ENCODE peak calls at places on chromosomes 3 and 15, in ten cellular contexts. One of them, this sample, is unnamed.

GRCh38 chr15:36977620-36978610 is 122.4 kb downstream of the MEIS2 start:
- DNase-seq in cardiac fibroblast: no peak
- DNase-seq in GM23338: no peak
- DNase-seq in WERI-Rb-1: no peak
- DNase-seq in AG04450: no peak
- DNase-seq in gastrocnemius medialis: no peak
- DNase-seq in uterus: no peak
- DNase-seq in PC-9: no peak
- DNase-seq in esophagus squamous epithelium: no peak
- DNase-seq in fibroblast of pulmonary artery: no peak
- DNase-seq in this sample: no peak

GRCh38 chr15:39453500-39454073 is 127.3 kb upstream of the THBS1 start:
- DNase-seq in PC-9: no peak
- DNase-seq in cardiac fibroblast: no peak
- DNase-seq in WERI-Rb-1: no peak
- DNase-seq in AG04450: no peak
- DNase-seq in fibroblast of pulmonary artery: no peak
- DNase-seq in esophagus squamous epithelium: no peak
- DNase-seq in gastrocnemius medialis: no peak
- DNase-seq in uterus: no peak
- DNase-seq in GM23338: no peak
- DNase-seq in this sample: peak; percentile 48

GRCh38 chr15:63172376-63173115 is 15.3 kb upstream of the RPS27L start:
- DNase-seq in WERI-Rb-1: peak; percentile 75
- DNase-seq in gastrocnemius medialis: peak; percentile 90
- DNase-seq in esophagus squamous epithelium: no peak
- DNase-seq in uterus: no peak
- DNase-seq in cardiac fibroblast: no peak
- DNase-seq in AG04450: no peak
- DNase-seq in fibroblast of pulmonary artery: no peak
- DNase-seq in GM23338: no peak
- DNase-seq in PC-9: no peak
- DNase-seq in this sample: no peak

GRCh38 chr3:52440671-52441070 is 4.2 kb downstream of the SEMA3G start:
- DNase-seq in uterus: no peak
- DNase-seq in fibroblast of pulmonary artery: no peak
- DNase-seq in WERI-Rb-1: no peak
- DNase-seq in AG04450: no peak
- DNase-seq in GM23338: no peak
- DNase-seq in esophagus squamous epithelium: no peak
- DNase-seq in PC-9: no peak
- DNase-seq in gastrocnemius medialis: no peak
- DNase-seq in cardiac fibroblast: no peak
- DNase-seq in this sample: no peak

GRCh38 chr3:194276768-194277546 is 74.2 kb downstream of the CPN2 start:
- DNase-seq in gastrocnemius medialis: peak; percentile 72
- DNase-seq in GM23338: no peak
- DNase-seq in PC-9: no peak
- DNase-seq in esophagus squamous epithelium: no peak
- DNase-seq in AG04450: no peak
- DNase-seq in WERI-Rb-1: no peak
- DNase-seq in cardiac fibroblast: peak; percentile 92
- DNase-seq in uterus: peak; percentile 57
- DNase-seq in fibroblast of pulmonary artery: peak; percentile 83
- DNase-seq in this sample: no peak

GRCh38 chr15:40100133-40100946 is 8.3 kb downstream of the BMF start:
- DNase-seq in cardiac fibroblast: no peak
- DNase-seq in esophagus squamous epithelium: no peak
- DNase-seq in GM23338: no peak
- DNase-seq in fibroblast of pulmonary artery: no peak
- DNase-seq in WERI-Rb-1: no peak
- DNase-seq in uterus: no peak
- DNase-seq in PC-9: no peak
- DNase-seq in gastrocnemius medialis: no peak
- DNase-seq in AG04450: no peak
- DNase-seq in this sample: no peak

GRCh38 chr3:184907941-184908649 is 96.1 kb downstream of the VPS8 start:
- DNase-seq in esophagus squamous epithelium: no peak
- DNase-seq in gastrocnemius medialis: no peak
- DNase-seq in AG04450: no peak
- DNase-seq in PC-9: no peak
- DNase-seq in cardiac fibroblast: no peak
- DNase-seq in uterus: no peak
- DNase-seq in GM23338: peak; percentile 25
- DNase-seq in WERI-Rb-1: no peak
- DNase-seq in fibroblast of pulmonary artery: no peak
- DNase-seq in this sample: no peak

GRCh38 chr3:186117521-186118111 is 8.7 kb upstream of the ETV5 start:
- DNase-seq in cardiac fibroblast: no peak
- DNase-seq in GM23338: no peak
- DNase-seq in WERI-Rb-1: no peak
- DNase-seq in gastrocnemius medialis: no peak
- DNase-seq in fibroblast of pulmonary artery: no peak
- DNase-seq in uterus: no peak
- DNase-seq in esophagus squamous epithelium: no peak
- DNase-seq in AG04450: no peak
- DNase-seq in PC-9: no peak
- DNase-seq in this sample: no peak

GRCh38 chr3:8729479-8729878 is 4.1 kb upstream of the CAV3 start:
- DNase-seq in uterus: no peak
- DNase-seq in GM23338: no peak
- DNase-seq in gastrocnemius medialis: no peak
- DNase-seq in cardiac fibroblast: no peak
- DNase-seq in esophagus squamous epithelium: no peak
- DNase-seq in WERI-Rb-1: no peak
- DNase-seq in AG04450: no peak
- DNase-seq in fibroblast of pulmonary artery: no peak
- DNase-seq in PC-9: no peak
- DNase-seq in this sample: no peak

GRCh38 chr3:39278616-39278935 is 1.3 kb downstream of the CX3CR1 start:
- DNase-seq in gastrocnemius medialis: no peak
- DNase-seq in uterus: no peak
- DNase-seq in AG04450: no peak
- DNase-seq in PC-9: no peak
- DNase-seq in WERI-Rb-1: no peak
- DNase-seq in fibroblast of pulmonary artery: no peak
- DNase-seq in GM23338: no peak
- DNase-seq in esophagus squamous epithelium: no peak
- DNase-seq in cardiac fibroblast: no peak
- DNase-seq in this sample: no peak

GRCh38 chr3:17986393-17986816 is 244.0 kb upstream of the TBC1D5 start:
- DNase-seq in esophagus squamous epithelium: no peak
- DNase-seq in uterus: no peak
- DNase-seq in AG04450: no peak
- DNase-seq in PC-9: no peak
- DNase-seq in fibroblast of pulmonary artery: no peak
- DNase-seq in gastrocnemius medialis: no peak
- DNase-seq in cardiac fibroblast: no peak
- DNase-seq in GM23338: no peak
- DNase-seq in WERI-Rb-1: no peak
- DNase-seq in this sample: no peak

GRCh38 chr15:98150531-98150930 is 190.0 kb downstream of the ARRDC4 start:
- DNase-seq in PC-9: no peak
- DNase-seq in cardiac fibroblast: no peak
- DNase-seq in gastrocnemius medialis: no peak
- DNase-seq in uterus: no peak
- DNase-seq in fibroblast of pulmonary artery: no peak
- DNase-seq in GM23338: no peak
- DNase-seq in esophagus squamous epithelium: no peak
- DNase-seq in AG04450: no peak
- DNase-seq in WERI-Rb-1: no peak
- DNase-seq in this sample: no peak

GRCh38 chr3:193975072-193975535 is 160.8 kb upstream of the HES1 start:
- DNase-seq in gastrocnemius medialis: no peak
- DNase-seq in fibroblast of pulmonary artery: no peak
- DNase-seq in uterus: no peak
- DNase-seq in PC-9: peak; percentile 85
- DNase-seq in cardiac fibroblast: no peak
- DNase-seq in AG04450: no peak
- DNase-seq in GM23338: peak; percentile 72
- DNase-seq in esophagus squamous epithelium: no peak
- DNase-seq in WERI-Rb-1: no peak
- DNase-seq in this sample: no peak

GRCh38 chr3:52240059-52240885 is 1.3 kb upstream of the TWF2 start:
- DNase-seq in gastrocnemius medialis: peak; percentile 67
- DNase-seq in PC-9: peak; percentile 73
- DNase-seq in GM23338: peak; percentile 72
- DNase-seq in cardiac fibroblast: peak; percentile 93
- DNase-seq in AG04450: peak; percentile 87
- DNase-seq in uterus: peak; percentile 66
- DNase-seq in WERI-Rb-1: peak; percentile 92
- DNase-seq in fibroblast of pulmonary artery: peak; percentile 93
- DNase-seq in esophagus squamous epithelium: no peak
- DNase-seq in this sample: no peak

GRCh38 chr3:78666458-78666800 is 1101.4 kb downstream of the ROBO1 start:
- DNase-seq in GM23338: no peak
- DNase-seq in fibroblast of pulmonary artery: peak; percentile 16
- DNase-seq in cardiac fibroblast: peak; percentile 7
- DNase-seq in esophagus squamous epithelium: no peak
- DNase-seq in uterus: no peak
- DNase-seq in PC-9: peak; percentile 73
- DNase-seq in gastrocnemius medialis: no peak
- DNase-seq in AG04450: no peak
- DNase-seq in WERI-Rb-1: no peak
- DNase-seq in this sample: no peak

GRCh38 chr3:10142707-10143560 is 1.4 kb downstream of the VHL start:
- DNase-seq in gastrocnemius medialis: no peak
- DNase-seq in GM23338: peak; percentile 54
- DNase-seq in esophagus squamous epithelium: no peak
- DNase-seq in cardiac fibroblast: no peak
- DNase-seq in uterus: peak; percentile 25
- DNase-seq in AG04450: no peak
- DNase-seq in WERI-Rb-1: no peak
- DNase-seq in PC-9: peak; percentile 43
- DNase-seq in fibroblast of pulmonary artery: peak; percentile 37
- DNase-seq in this sample: no peak

GRCh38 chr3:174756200-174756829 is 102.8 kb upstream of the NAALADL2 start:
- DNase-seq in esophagus squamous epithelium: no peak
- DNase-seq in fibroblast of pulmonary artery: no peak
- DNase-seq in PC-9: no peak
- DNase-seq in WERI-Rb-1: no peak
- DNase-seq in AG04450: no peak
- DNase-seq in gastrocnemius medialis: no peak
- DNase-seq in GM23338: no peak
- DNase-seq in cardiac fibroblast: no peak
- DNase-seq in uterus: no peak
- DNase-seq in this sample: no peak
- TF ChIP-seq CTCF in esophagus squamous epithelium: no peak
- TF ChIP-seq CTCF in fibroblast of pulmonary artery: no peak
- TF ChIP-seq CTCF in PC-9: no peak
- TF ChIP-seq CTCF in WERI-Rb-1: no peak
- TF ChIP-seq CTCF in AG04450: no peak
- TF ChIP-seq CTCF in gastrocnemius medialis: no peak
- TF ChIP-seq CTCF in GM23338: no peak
- TF ChIP-seq CTCF in cardiac fibroblast: no peak
- TF ChIP-seq CTCF in uterus: no peak
- TF ChIP-seq CTCF in this sample: no peak

DNA sequence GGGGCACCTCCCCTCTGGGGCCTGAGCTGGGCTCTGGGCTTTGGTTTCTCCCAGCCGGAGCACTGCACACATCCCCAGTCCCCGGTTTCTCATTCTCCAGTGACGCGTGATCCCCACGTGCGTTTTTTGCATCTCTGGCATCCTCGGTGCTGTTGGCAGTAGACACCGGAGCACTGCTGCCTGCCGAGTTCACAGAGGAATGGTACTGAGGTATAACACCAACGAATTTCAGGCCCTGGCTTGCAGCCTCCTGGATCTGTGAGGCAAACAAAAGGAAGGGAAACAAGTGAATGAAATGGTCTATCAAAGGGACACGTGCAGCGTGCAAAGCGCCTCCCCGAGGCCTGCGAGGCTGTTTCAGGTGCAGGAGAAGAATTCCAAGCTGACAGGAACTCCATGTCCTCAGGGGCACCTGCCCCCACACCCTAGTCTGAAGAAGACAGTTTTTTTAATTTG is 112.9 kb downstream of the OXNAD1 start:
- DNase-seq in PC-9: no peak
- DNase-seq in GM23338: peak; percentile 30
- DNase-seq in uterus: no peak
- DNase-seq in esophagus squamous epithelium: no peak
- DNase-seq in WERI-Rb-1: no peak
- DNase-seq in AG04450: no peak
- DNase-seq in gastrocnemius medialis: no peak
- DNase-seq in fibroblast of pulmonary artery: no peak
- DNase-seq in cardiac fibroblast: no peak
- DNase-seq in this sample: no peak
- TF ChIP-seq CTCF in PC-9: no peak
- TF ChIP-seq CTCF in GM23338: peak; percentile 31
- TF ChIP-seq CTCF in uterus: no peak
- TF ChIP-seq CTCF in esophagus squamous epithelium: no peak
- TF ChIP-seq CTCF in WERI-Rb-1: no peak
- TF ChIP-seq CTCF in AG04450: no peak
- TF ChIP-seq CTCF in gastrocnemius medialis: no peak
- TF ChIP-seq CTCF in fibroblast of pulmonary artery: no peak
- TF ChIP-seq CTCF in cardiac fibroblast: no peak
- TF ChIP-seq CTCF in this sample: no peak

DNA sequence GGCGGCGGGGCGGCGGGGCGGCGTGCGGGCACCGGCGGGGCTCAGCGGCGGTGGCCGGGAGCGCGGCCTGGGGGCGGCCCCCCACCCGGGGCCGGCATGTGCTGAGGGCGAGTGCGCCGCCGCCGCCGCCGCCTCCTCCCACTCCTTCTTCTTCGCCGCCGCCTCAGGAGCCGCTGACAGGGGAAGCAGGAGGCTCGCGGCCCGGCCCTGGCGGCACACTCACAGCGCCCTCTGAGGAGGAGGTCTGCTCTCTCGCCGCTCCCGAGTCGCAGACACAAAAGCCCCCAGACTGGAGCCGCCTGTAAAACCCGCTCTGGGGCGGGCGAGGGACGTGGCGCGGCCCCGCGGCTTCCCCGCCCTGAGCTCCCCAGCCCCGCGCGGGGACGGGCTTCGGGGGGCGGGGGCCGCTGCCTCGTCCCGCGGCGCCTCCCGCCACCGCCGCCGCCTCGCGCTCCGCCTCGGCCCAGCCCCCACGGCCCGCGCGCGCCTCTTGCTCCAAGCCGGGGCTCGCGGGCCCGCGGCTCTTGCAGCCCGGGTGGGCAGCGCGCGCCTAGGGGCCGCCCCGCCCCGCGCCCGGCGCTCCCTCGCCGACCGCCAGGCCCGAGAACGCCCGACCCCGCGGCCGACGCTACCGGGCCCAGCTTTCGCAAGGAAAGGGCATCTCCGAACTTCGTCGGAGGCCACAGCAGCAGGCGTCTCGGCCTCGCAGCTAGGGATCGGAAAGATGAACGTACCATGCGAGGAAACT is at the start of gene PYGO1:
- DNase-seq in WERI-Rb-1: peak; percentile 72
- DNase-seq in gastrocnemius medialis: peak; percentile 24
- DNase-seq in PC-9: peak; percentile 57
- DNase-seq in AG04450: peak; percentile 24
- DNase-seq in uterus: peak; percentile 55
- DNase-seq in esophagus squamous epithelium: no peak
- DNase-seq in fibroblast of pulmonary artery: peak; percentile 66
- DNase-seq in cardiac fibroblast: peak; percentile 78
- DNase-seq in GM23338: peak; percentile 80
- DNase-seq in this sample: peak; percentile 77
- TF ChIP-seq CTCF in WERI-Rb-1: no peak
- TF ChIP-seq CTCF in gastrocnemius medialis: peak; percentile 10
- TF ChIP-seq CTCF in PC-9: no peak
- TF ChIP-seq CTCF in AG04450: no peak
- TF ChIP-seq CTCF in uterus: no peak
- TF ChIP-seq CTCF in esophagus squamous epithelium: no peak
- TF ChIP-seq CTCF in fibroblast of pulmonary artery: no peak
- TF ChIP-seq CTCF in cardiac fibroblast: no peak
- TF ChIP-seq CTCF in GM23338: no peak
- TF ChIP-seq CTCF in this sample: peak; percentile 16

GRCh38 chr3:36871379-36872126 is 73.3 kb downstream of the TRANK1 start:
- DNase-seq in GM23338: peak; percentile 13
- DNase-seq in PC-9: no peak
- DNase-seq in uterus: no peak
- DNase-seq in esophagus squamous epithelium: no peak
- DNase-seq in gastrocnemius medialis: no peak
- DNase-seq in AG04450: no peak
- DNase-seq in fibroblast of pulmonary artery: no peak
- DNase-seq in cardiac fibroblast: no peak
- DNase-seq in WERI-Rb-1: no peak
- DNase-seq in this sample: no peak
- TF ChIP-seq CTCF in GM23338: peak; percentile 38
- TF ChIP-seq CTCF in PC-9: no peak
- TF ChIP-seq CTCF in uterus: no peak
- TF ChIP-seq CTCF in esophagus squamous epithelium: no peak
- TF ChIP-seq CTCF in gastrocnemius medialis: no peak
- TF ChIP-seq CTCF in AG04450: peak; percentile 18
- TF ChIP-seq CTCF in fibroblast of pulmonary artery: no peak
- TF ChIP-seq CTCF in cardiac fibroblast: no peak
- TF ChIP-seq CTCF in WERI-Rb-1: no peak
- TF ChIP-seq CTCF in this sample: peak; percentile 9